ENCODE peak calls at places on chromosomes 13 and 19, in nine cellular contexts. C is ovary; M is fibroblast of lung; V is gastrocnemius medialis; Z is Panc1; K is CD8-positive, alpha-beta T cell; T is body of pancreas; X is left lung; A is kidney. P is an unnamed sample.

GRCh38 chr19:57807541-57807940 is 7.2 kb downstream of the ZNF552 start:
- DNase-seq in A (no peak), Z (no peak), V (no peak), C (no peak), T (no peak), X (no peak), M (no peak), K (no peak), P (no peak)

GRCh38 chr13:46850214-46850613 is 46.6 kb downstream of the HTR2A start:
- DNase-seq in T (no peak), K (no peak), X (no peak), M (peak; percentile 1), Z (no peak), A (no peak), C (no peak), V (no peak), P (no peak)

GRCh38 chr19:28642787-28643186 is 570.2 kb downstream of the UQCRFS1 start:
- DNase-seq in M (no peak), Z (no peak), K (no peak), A (no peak), T (no peak), C (no peak), X (no peak), V (no peak), P (no peak)

GRCh38 chr19:3723883-3724282 is 15.7 kb downstream of the TJP3 start:
- DNase-seq in M (no peak), T (no peak), K (no peak), V (no peak), C (no peak), Z (no peak), X (no peak), A (no peak), P (no peak)

GRCh38 chr13:40639226-40639681 is 27.2 kb downstream of the FOXO1 start:
- DNase-seq in Z (no peak), X (no peak), C (no peak), V (peak; percentile 34), A (no peak), T (no peak), M (no peak), K (no peak), P (no peak)

GRCh38 chr13:98556968-98557591 is 19.8 kb downstream of the STK24 start:
- DNase-seq in M (peak; percentile 72), T (no peak), C (no peak), A (no peak), V (no peak), K (no peak), Z (no peak), X (no peak), P (no peak)

GRCh38 chr13:100875392-100876043 is 200.9 kb upstream of the TMTC4 start:
- DNase-seq in A (no peak), T (no peak), M (peak; percentile 97), X (no peak), K (no peak), C (no peak), Z (no peak), V (no peak), P (no peak)

GRCh38 chr13:106376411-106377112 is 158.9 kb downstream of the EFNB2 start:
- DNase-seq in M (peak; percentile 98), A (no peak), K (no peak), C (no peak), X (no peak), V (no peak), T (no peak), Z (peak; percentile 61), P (no peak)

GRCh38 chr13:40197936-40198335 is 468.5 kb downstream of the FOXO1 start:
- DNase-seq in K (no peak), M (no peak), V (no peak), A (no peak), C (no peak), Z (no peak), T (no peak), X (no peak), P (no peak)

GRCh38 chr19:18204394-18205179 is 745 bp upstream of the RAB3A start:
- DNase-seq in A (no peak), T (peak; percentile 59), X (no peak), V (peak; percentile 40), M (no peak), Z (no peak), C (peak; percentile 85), K (peak; percentile 45), P (no peak)

GRCh38 chr19:38452430-38453366 is 19.2 kb downstream of the RYR1 start:
- DNase-seq in C (no peak), K (no peak), M (no peak), T (peak; percentile 13), Z (no peak), A (no peak), X (peak; percentile 83), V (peak; percentile 64), P (no peak)

GRCh38 chr19:58474997-58475713 is 997 bp upstream of the ZNF446 start:
- DNase-seq in C (no peak), X (no peak), A (no peak), M (no peak), V (no peak), Z (no peak), K (no peak), T (no peak), P (no peak)

GRCh38 chr13:79492313-79492798 is 11.4 kb downstream of the NDFIP2 start:
- DNase-seq in C (no peak), X (no peak), T (no peak), M (peak; percentile 55), Z (no peak), V (no peak), A (no peak), K (no peak), P (no peak)

GRCh38 chr13:107743983-107744382 is 471.4 kb downstream of the LIG4 start:
- DNase-seq in C (no peak), X (no peak), T (no peak), M (peak; percentile 66), Z (no peak), K (no peak), A (no peak), V (no peak), P (no peak)

GRCh38 chr19:1324792-1325567 is 39.3 kb downstream of the EFNA2 start:
- DNase-seq in V (no peak), C (peak; percentile 90), X (no peak), A (no peak), T (peak; percentile 36), M (peak; percentile 72), Z (no peak), K (peak; percentile 21), P (no peak)

GRCh38 chr13:90787007-90787406 is 560.5 kb upstream of the MIR17HG start:
- DNase-seq in C (no peak), V (no peak), K (no peak), A (no peak), M (peak; percentile 11), X (no peak), Z (no peak), T (no peak), P (no peak)

GRCh38 chr19:34094960-34095359 is 77.3 kb upstream of the LSM14A start:
- DNase-seq in M (no peak), V (no peak), X (no peak), Z (no peak), T (no peak), A (no peak), C (no peak), K (no peak), P (no peak)

DNA sequence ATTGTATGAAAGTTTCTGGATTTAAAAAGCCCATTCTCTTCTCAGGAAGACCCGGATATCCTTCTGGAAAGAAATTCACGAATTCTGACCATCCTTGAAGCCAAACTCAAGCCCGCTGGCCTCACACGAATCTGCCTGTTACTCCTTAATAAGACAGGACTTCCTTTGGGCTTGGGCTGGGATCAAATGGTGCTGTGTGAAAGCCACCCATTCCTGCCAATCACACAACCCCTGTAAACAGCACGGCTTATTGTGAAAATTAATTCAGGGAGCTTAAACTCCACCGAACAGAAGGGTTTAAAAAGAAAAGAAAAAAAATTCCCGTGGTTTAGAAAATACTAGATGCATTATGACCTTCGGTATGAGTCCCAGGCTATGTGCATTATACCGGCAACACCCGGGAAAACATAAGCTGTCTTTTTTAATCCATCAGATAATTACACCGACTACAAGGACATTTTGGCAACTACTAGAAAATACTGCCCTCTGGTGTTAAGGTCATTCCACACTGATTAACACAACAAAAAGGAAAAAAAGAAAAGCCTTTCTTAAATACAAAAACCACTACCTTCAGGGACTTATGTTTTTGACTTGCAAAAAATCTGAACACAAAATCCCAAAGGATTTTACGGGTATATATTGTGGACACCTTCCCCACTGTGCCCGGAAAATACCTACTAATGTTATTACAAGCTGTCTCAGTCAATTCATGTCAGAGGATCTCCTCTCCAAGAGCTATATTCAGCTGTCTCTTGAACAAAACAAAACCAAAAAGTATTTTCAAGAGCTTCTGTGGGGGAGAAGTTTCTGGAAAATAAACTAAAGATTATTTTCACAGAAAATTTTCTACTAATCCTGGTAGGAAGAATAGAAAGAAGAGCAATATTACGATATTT is 76.0 kb upstream of the LSM14A start:
- DNase-seq in Z (peak; percentile 51), A (no peak), T (no peak), K (no peak), V (no peak), M (peak; percentile 33), X (no peak), C (no peak), P (no peak)
- H3K27ac ChIP-seq in Z (no peak overlapping the region), A (no peak overlapping the region), T (no peak overlapping the region), K (no peak overlapping the region), V (no peak overlapping the region), M (no peak overlapping the region), X (no peak overlapping the region), C (no peak overlapping the region), P (no peak overlapping the region)

DNA sequence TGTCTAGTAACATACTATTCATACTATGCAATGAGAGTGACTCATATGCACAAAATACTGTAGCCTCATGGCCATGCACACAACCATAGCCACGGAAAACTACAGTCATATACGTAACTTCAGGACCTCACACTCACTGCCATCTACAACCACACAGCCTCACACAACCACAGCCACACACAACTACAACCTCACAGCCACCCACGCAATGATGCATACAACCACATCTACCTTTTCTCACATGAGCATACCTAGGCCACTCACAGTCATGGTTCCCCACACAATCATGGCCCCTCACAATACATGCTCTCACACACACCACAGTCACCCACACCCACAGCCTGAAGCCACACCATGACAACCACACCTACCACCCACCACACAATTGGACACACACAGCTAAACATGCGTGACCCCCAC is 8.7 kb upstream of the TNFSF14 start:
- DNase-seq in A (peak; percentile 6), V (no peak), Z (no peak), K (no peak), T (no peak), M (peak; percentile 43), C (no peak), X (no peak), P (no peak)
- H3K4me1 ChIP-seq in A (no peaks in the 10 kb centered on the region), V (no peaks in the 10 kb centered on the region), Z (no peaks in the 10 kb centered on the region), K (peaks cover 21% of the 10 kb centered on the region), T (no peaks in the 10 kb centered on the region), M (no peaks in the 10 kb centered on the region), C (no peaks in the 10 kb centered on the region), X (no peaks in the 10 kb centered on the region), P (no peaks in the 10 kb centered on the region)

DNA sequence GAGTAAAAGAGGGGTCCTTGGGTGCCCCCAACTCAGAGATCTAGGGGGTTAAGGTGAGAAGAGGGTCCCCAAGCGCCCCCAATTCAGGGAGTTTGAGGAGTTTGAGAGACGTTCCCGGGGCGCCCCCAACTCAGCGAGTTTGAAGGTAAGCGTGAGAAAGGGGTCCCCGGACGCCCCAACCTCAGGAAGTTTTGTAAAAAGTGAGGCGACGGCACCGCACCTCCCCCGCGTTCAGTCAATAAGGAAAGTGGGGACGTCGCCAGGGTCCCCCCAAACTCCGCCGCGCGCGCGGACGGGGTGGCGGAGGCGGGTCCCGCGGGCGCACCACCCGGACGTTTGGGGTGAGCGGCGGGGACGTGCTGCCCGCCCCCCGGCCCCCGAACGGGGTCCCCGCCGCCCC is 353 bp downstream of the RFX2 start:
- DNase-seq in A (no peak), T (no peak), X (no peak), K (peak; percentile 18), Z (no peak), M (no peak), V (no peak), C (no peak), P (no peak)
- H3K27ac ChIP-seq in A (no peak overlapping the region), T (peak overlapping the region; percentile 36), X (peak overlapping the region; percentile 91), K (peak overlapping the region; percentile 58), Z (peak overlapping the region; percentile 73), M (peak overlapping the region; percentile 69), V (peak overlapping the region; percentile 2), C (peak overlapping the region; percentile 12), P (peak overlapping the region; percentile 92)

GRCh38 chr13:27425918-27426630 is 1.7 kb downstream of the GTF3A start:
- DNase-seq in V (peak; percentile 80), C (peak; percentile 49), K (peak; percentile 82), T (peak; percentile 74), X (peak; percentile 86), A (peak; percentile 87), M (peak; percentile 86), Z (no peak), P (peak; percentile 55)
- H3K4me1 ChIP-seq in V (peaks cover 30% of the 10 kb centered on the region), C (peaks cover 10% of the 10 kb centered on the region), K (peaks cover 45% of the 10 kb centered on the region), T (peaks cover 38% of the 10 kb centered on the region), X (peaks cover 23% of the 10 kb centered on the region), A (peaks cover 25% of the 10 kb centered on the region), M (peaks cover 10% of the 10 kb centered on the region), Z (peaks cover 11% of the 10 kb centered on the region), P (peaks cover 29% of the 10 kb centered on the region)

P was measured in esophagus squamous epithelium.